ENCODE peak calls at places on chromosomes 5 and 9, in nine cellular contexts. O is T-helper 2 cell, B is GM13977, P is posterior vena cava, G is amygdala, M is stomach, A is substantia nigra, D is ELR, W is AG04450. S is an unnamed sample.

GRCh38 chr9:124377985-124378384 is 37.3 kb downstream of the PSMB7 start:
- DNase-seq in O (no peak), B (no peak), P (no peak), G (no peak), M (no peak), A (no peak), D (no peak), W (no peak), S (no peak)

GRCh38 chr9:76004526-76004925 is 114.1 kb downstream of the PCSK5 start:
- DNase-seq in O (no peak), B (peak), P (no peak), G (no peak), M (no peak), A (no peak), D (no peak), W (no peak), S (no peak)

GRCh38 chr9:306907-307306 is 92.2 kb downstream of the DOCK8 start:
- DNase-seq in O (no peak), B (no peak), P (no peak), G (no peak), M (peak), A (no peak), D (no peak), W (no peak), S (no peak)

GRCh38 chr9:91411096-91411771 is 12.4 kb downstream of the NFIL3 start:
- DNase-seq in O (no peak), B (no peak), P (no peak), G (no peak), M (no peak), A (no peak), D (peak), W (no peak), S (no peak)

GRCh38 chr5:132485641-132486317 is 4.8 kb downstream of the IRF1 start:
- DNase-seq in O (no peak), B (no peak), P (peak), G (no peak), M (peak), A (no peak), D (no peak), W (no peak), S (no peak)

GRCh38 chr9:80775515-80775914 is 913.8 kb downstream of the TLE1 start:
- DNase-seq in O (no peak), B (no peak), P (no peak), G (no peak), M (no peak), A (no peak), D (no peak), W (no peak), S (no peak)

GRCh38 chr5:118486647-118487046 is 501.7 kb downstream of the DTWD2 start:
- DNase-seq in O (no peak), B (no peak), P (no peak), G (no peak), M (no peak), A (no peak), D (no peak), W (no peak), S (no peak)

GRCh38 chr9:133656211-133657119 is 20.3 kb downstream of the DBH start:
- DNase-seq in O (no peak), B (no peak), P (no peak), G (no peak), M (no peak), A (no peak), D (no peak), W (no peak), S (no peak)

GRCh38 chr9:104993291-104993963 is 65.5 kb upstream of the ABCA1 start:
- DNase-seq in O (no peak), B (no peak), P (peak), G (peak), M (peak), A (peak), D (peak), W (no peak), S (peak)

GRCh38 chr9:25716220-25716872 is 38.1 kb upstream of the TUSC1 start:
- DNase-seq in O (no peak), B (peak), P (no peak), G (no peak), M (peak), A (no peak), D (peak), W (peak), S (no peak)

GRCh38 chr9:121887553-121888437 is 205.3 kb downstream of the TTLL11 start:
- DNase-seq in O (no peak), B (no peak), P (no peak), G (no peak), M (no peak), A (no peak), D (peak), W (no peak), S (no peak)

GRCh38 chr5:159286420-159287035 is 23.4 kb downstream of the UBLCP1 start:
- DNase-seq in O (no peak), B (no peak), P (no peak), G (no peak), M (no peak), A (no peak), D (peak), W (no peak), S (no peak)

GRCh38 chr9:97067490-97067889 is 28.5 kb upstream of the CTSV start:
- DNase-seq in O (no peak), B (no peak), P (no peak), G (no peak), M (no peak), A (no peak), D (no peak), W (no peak), S (no peak)

GRCh38 chr9:7879551-7880245 is 80.1 kb upstream of the DMAC1 start:
- DNase-seq in O (no peak), B (no peak), P (no peak), G (no peak), M (no peak), A (no peak), D (no peak), W (no peak), S (no peak)

GRCh38 chr9:19466268-19466639 is 57.4 kb downstream of the ACER2 start:
- DNase-seq in O (no peak), B (no peak), P (no peak), G (no peak), M (no peak), A (no peak), D (no peak), W (no peak), S (no peak)

GRCh38 chr5:173581408-173582197 is 34.8 kb downstream of the BOD1 start:
- DNase-seq in O (peak), B (peak), P (no peak), G (peak), M (peak), A (peak), D (peak), W (no peak), S (peak)

GRCh38 chr9:121754655-121755436 is 103.4 kb downstream of the DAB2IP start:
- DNase-seq in O (no peak), B (no peak), P (no peak), G (no peak), M (no peak), A (no peak), D (no peak), W (no peak), S (no peak)